ENCODE peak calls at places on chromosome 13, in five cellular contexts. S is mesenchymal stem cell, X is neuronal stem cell, D is IMR-90, K is trophoblast cell. Z is an unnamed sample.

GRCh38 chr13:26679945-26680516 is 80.6 kb downstream of the GPR12 start:
- DNase-seq in S (peak; percentile 38), X (no peak), D (peak; percentile 54), K (no peak), Z (peak; percentile 77)

GRCh38 chr13:99382428-99383133 is 75.4 kb upstream of the GPR183 start:
- DNase-seq in S (no peak), X (no peak), D (no peak), K (no peak), Z (no peak)

GRCh38 chr13:60312851-60313505 is 84.0 kb upstream of the TDRD3 start:
- DNase-seq in S (no peak), X (no peak), D (no peak), K (no peak), Z (no peak)

GRCh38 chr13:43232866-43233265 is 209.5 kb downstream of the DNAJC15 start:
- DNase-seq in S (peak; percentile 37), X (no peak), D (peak; percentile 77), K (no peak), Z (no peak)

GRCh38 chr13:35718084-35718483 is 241.6 kb upstream of the MAB21L1 start:
- DNase-seq in S (no peak), X (no peak), D (no peak), K (no peak), Z (peak; percentile 27)

GRCh38 chr13:36030670-36031331 is 100.4 kb downstream of the DCLK1 start:
- DNase-seq in S (no peak), X (no peak), D (peak; percentile 18), K (no peak), Z (peak; percentile 8)

GRCh38 chr13:107650081-107650701 is 565.1 kb downstream of the LIG4 start:
- DNase-seq in S (peak; percentile 68), X (peak; percentile 57), D (peak; percentile 62), K (no peak), Z (peak; percentile 78)

GRCh38 chr13:31675521-31675953 is 63.8 kb upstream of the RXFP2 start:
- DNase-seq in S (no peak), X (no peak), D (no peak), K (no peak), Z (no peak)

GRCh38 chr13:67229438-67230242 is 496 bp downstream of the PCDH9 start:
- DNase-seq in S (no peak), X (peak; percentile 4), D (peak; percentile 10), K (no peak), Z (peak; percentile 25)

GRCh38 chr13:97855570-97855970 is 97.9 kb upstream of the IPO5 start:
- DNase-seq in S (peak; percentile 87), X (peak; percentile 67), D (peak; percentile 86), K (peak; percentile 25), Z (peak; percentile 71)

GRCh38 chr13:30191491-30192100 is 115.8 kb downstream of the KATNAL1 start:
- DNase-seq in S (no peak), X (no peak), D (peak; percentile 54), K (no peak), Z (no peak)

GRCh38 chr13:46679369-46680180 is 117.4 kb downstream of the ESD start:
- DNase-seq in S (peak; percentile 85), X (no peak), D (peak; percentile 70), K (no peak), Z (no peak)

GRCh38 chr13:77779461-77780272 is 82.2 kb downstream of the SLAIN1 start:
- DNase-seq in S (peak; percentile 72), X (peak; percentile 33), D (peak; percentile 74), K (peak; percentile 62), Z (peak; percentile 77)

GRCh38 chr13:74573654-74574053 is 439.4 kb upstream of the KLF12 start:
- DNase-seq in S (no peak), X (no peak), D (no peak), K (no peak), Z (peak; percentile 71)

GRCh38 chr13:28754698-28755545 is 36.2 kb upstream of the SLC46A3 start:
- DNase-seq in S (peak; percentile 47), X (no peak), D (peak; percentile 13), K (no peak), Z (peak; percentile 77)

GRCh38 chr13:62702502-62702901 is 1286.9 kb upstream of the PCDH20 start:
- DNase-seq in S (no peak), X (no peak), D (no peak), K (no peak), Z (no peak)

GRCh38 chr13:31046711-31047279 is 114.3 kb downstream of the TEX26 start:
- DNase-seq in S (peak; percentile 95), X (no peak), D (peak; percentile 68), K (no peak), Z (peak; percentile 21)

GRCh38 chr13:60759499-60759898 is 362.5 kb downstream of the TDRD3 start:
- DNase-seq in S (no peak), X (peak; percentile 63), D (no peak), K (no peak), Z (peak; percentile 95)

GRCh38 chr13:31051999-31052398 is 109.7 kb downstream of the HSPH1 start:
- DNase-seq in S (peak; percentile 22), X (no peak), D (peak; percentile 8), K (no peak), Z (peak; percentile 84)

GRCh38 chr13:27919934-27920676 is at the start of gene PDX1:
- DNase-seq in S (no peak), X (peak; percentile 48), D (no peak), K (no peak), Z (peak; percentile 71)

GRCh38 chr13:43016226-43016625 is 7.2 kb upstream of the DNAJC15 start:
- DNase-seq in S (no peak), X (no peak), D (no peak), K (no peak), Z (no peak)

GRCh38 chr13:98515804-98516465 is 61.0 kb downstream of the STK24 start:
- DNase-seq in S (no peak), X (no peak), D (no peak), K (no peak), Z (no peak)

DNA sequence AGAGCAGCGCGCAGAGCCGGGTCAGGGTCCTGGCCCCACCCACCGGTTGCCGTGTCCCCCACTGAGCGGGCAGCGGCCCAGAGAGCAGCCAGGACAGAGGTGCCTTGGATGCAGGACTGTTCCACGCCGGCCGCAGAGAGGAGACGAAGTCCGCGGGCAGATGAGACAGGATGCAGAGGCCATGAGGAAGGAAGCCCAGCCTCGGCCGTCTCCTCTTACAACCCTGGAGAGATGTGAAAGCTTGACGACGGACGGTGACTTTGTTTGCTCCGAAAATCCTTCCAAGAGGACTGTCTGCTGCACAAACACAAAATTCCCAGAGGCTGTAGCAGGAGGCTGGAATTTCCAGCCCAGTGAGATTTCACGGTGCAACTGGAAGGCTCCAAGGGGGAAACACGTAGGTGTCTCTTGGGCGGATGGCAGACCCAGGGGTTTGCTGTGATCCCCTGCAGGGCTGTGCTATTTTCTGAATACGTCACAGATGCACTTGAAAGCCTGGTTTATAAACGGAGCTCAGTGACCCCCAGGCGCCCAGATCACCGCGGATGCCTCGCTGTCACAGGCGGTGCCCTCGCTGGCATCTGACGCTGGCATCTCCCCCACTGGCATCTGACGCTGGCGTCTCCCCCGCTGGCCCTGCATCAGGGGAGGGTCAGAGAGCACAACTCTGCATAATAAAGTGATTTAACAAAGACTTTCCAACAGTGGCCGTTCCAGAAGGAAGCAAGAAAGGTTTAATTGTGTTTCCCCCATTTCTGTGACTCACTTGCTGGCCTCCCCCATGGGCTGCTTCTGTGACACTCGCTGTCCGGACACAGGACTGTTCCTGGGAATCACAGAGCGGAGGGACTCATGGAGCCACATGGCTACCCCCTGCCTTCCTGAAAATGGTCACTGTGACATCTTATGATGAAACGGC is 62.0 kb upstream of the C13orf46 start:
- DNase-seq in S (no peak), X (no peak), D (peak; percentile 35), K (no peak), Z (no peak)
- H3K4me2 ChIP-seq in S (no peak overlapping the region), X (no peak overlapping the region), D (no peak overlapping the region), K (no peak overlapping the region), Z (no peak overlapping the region)

GRCh38 chr13:80340643-80341097 is 256 bp downstream of the SPRY2 start:
- DNase-seq in S (peak; percentile 78), X (no peak), D (peak; percentile 70), K (peak; percentile 22), Z (no peak)

GRCh38 chr13:80341098-80341701 is at the start of gene SPRY2:
- DNase-seq in S (peak; percentile 99), X (peak; percentile 93), D (peak; percentile 96), K (peak; percentile 89), Z (peak; percentile 99)

GRCh38 chr13:80339578-80339840 is 1.4 kb downstream of the SPRY2 start:
- DNase-seq in S (no peak), X (peak; percentile 40), D (no peak), K (no peak), Z (peak; percentile 66)

GRCh38 chr13:80338781-80339577 is 1.9 kb downstream of the SPRY2 start:
- DNase-seq in S (peak; percentile 87), X (peak; percentile 82), D (peak; percentile 88), K (no peak), Z (peak; percentile 86)

GRCh38 chr13:80339841-80340642 is 884 bp downstream of the SPRY2 start:
- DNase-seq in S (peak; percentile 51), X (peak; percentile 17), D (peak; percentile 42), K (peak; percentile 11), Z (peak; percentile 56)
- H3K18ac ChIP-seq in S (peak overlapping the region; percentile 98), X (peak overlapping the region; percentile 99), D (peak overlapping the region; percentile 88), K (peak overlapping the region; percentile 20), Z (peak overlapping the region; percentile 99)

GRCh38 chr13:113446488-113446854 is 6.8 kb downstream of the ADPRHL1 start:
- DNase-seq in S (no peak), X (no peak), D (no peak), K (no peak), Z (no peak)

GRCh38 chr13:113443991-113444390 is 9.3 kb downstream of the ADPRHL1 start:
- DNase-seq in S (no peak), X (no peak), D (no peak), K (no peak), Z (no peak)

GRCh38 chr13:113447596-113447995 is 5.7 kb downstream of the ADPRHL1 start:
- DNase-seq in S (no peak), X (no peak), D (no peak), K (no peak), Z (no peak)

GRCh38 chr13:113448545-113448884 is 4.8 kb downstream of the ADPRHL1 start:
- DNase-seq in S (no peak), X (no peak), D (no peak), K (peak; percentile 58), Z (peak; percentile 40)

GRCh38 chr13:113445791-113446487 is 7.3 kb downstream of the ADPRHL1 start:
- DNase-seq in S (no peak), X (no peak), D (no peak), K (no peak), Z (no peak)
- H4K8ac ChIP-seq in S (no peak overlapping the region), X (no peak overlapping the region), D (no peak overlapping the region), K (no peak overlapping the region), Z (no peak overlapping the region)

DNA sequence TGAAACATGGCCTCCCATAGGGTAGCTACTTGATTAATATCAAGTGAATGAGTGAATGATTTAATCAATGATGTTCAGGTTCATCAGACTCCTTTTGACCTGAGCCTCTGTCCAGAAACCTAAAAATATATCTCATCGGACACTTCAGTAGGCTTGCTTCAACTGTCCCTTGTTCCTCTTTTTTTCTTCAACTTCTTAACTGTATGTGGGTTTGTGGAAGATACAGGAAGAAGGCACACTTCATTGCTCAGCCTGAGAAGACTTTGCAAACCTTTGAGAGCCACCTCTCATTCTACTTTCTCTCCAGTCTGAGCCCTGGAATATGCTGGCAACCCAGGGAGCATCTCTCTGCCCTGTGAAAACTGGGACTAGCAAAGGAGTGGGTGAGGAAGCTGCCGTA is 557.0 kb downstream of the FGF9 start:
- DNase-seq in S (no peak), X (no peak), D (no peak), K (no peak), Z (no peak)
- H3K4me2 ChIP-seq in S (no peak overlapping the region), X (no peak overlapping the region), D (no peak overlapping the region), K (no peak overlapping the region), Z (no peak overlapping the region)

GRCh38 chr13:24356270-24356669 is 46.9 kb downstream of the C1QTNF9 start:
- DNase-seq in S (no peak), X (no peak), D (no peak), K (no peak), Z (no peak)
- H3K18ac ChIP-seq in S (no peak overlapping the region), X (no peak overlapping the region), D (no peak overlapping the region), K (no peak overlapping the region), Z (no peak overlapping the region)

Z was measured in mesendoderm.